ENCODE peak calls at places on chromosomes 11 and 22, in four cellular contexts. One of them, this sample, is unnamed.

GRCh38 chr11:45692808-45693453 is 27.5 kb upstream of the CHST1 start:
- DNase-seq in HepG2: no peak
- DNase-seq in H1: no peak
- DNase-seq in K562: no peak
- DNase-seq in this sample: no peak

GRCh38 chr11:7907121-7907520 is 23.9 kb downstream of the OR10A6 start:
- DNase-seq in K562: no peak
- DNase-seq in HepG2: no peak
- DNase-seq in H1: no peak
- DNase-seq in this sample: no peak

GRCh38 chr11:23569547-23569946 is 709.3 kb upstream of the CCDC179 start:
- DNase-seq in HepG2: no peak
- DNase-seq in H1: no peak
- DNase-seq in K562: no peak
- DNase-seq in this sample: peak; percentile 50

GRCh38 chr11:36385121-36385530 is 89.0 kb downstream of the PRR5L start:
- DNase-seq in H1: no peak
- DNase-seq in HepG2: no peak
- DNase-seq in K562: no peak
- DNase-seq in this sample: no peak

GRCh38 chr11:68380786-68381622 is 68.6 kb downstream of the LRP5 start:
- DNase-seq in H1: no peak
- DNase-seq in HepG2: no peak
- DNase-seq in K562: no peak
- DNase-seq in this sample: peak; percentile 55

GRCh38 chr22:22030493-22031182 is 48.1 kb upstream of the TOP3B start:
- DNase-seq in K562: peak; percentile 90
- DNase-seq in H1: no peak
- DNase-seq in HepG2: peak; percentile 13
- DNase-seq in this sample: peak; percentile 9

GRCh38 chr11:111718436-111719325 is 47.5 kb downstream of the PPP2R1B start:
- DNase-seq in HepG2: peak; percentile 30
- DNase-seq in H1: no peak
- DNase-seq in K562: no peak
- DNase-seq in this sample: peak; percentile 87

GRCh38 chr11:84498016-84498415 is 1129.1 kb downstream of the DLG2 start:
- DNase-seq in H1: no peak
- DNase-seq in K562: no peak
- DNase-seq in HepG2: no peak
- DNase-seq in this sample: no peak

GRCh38 chr11:46894506-46894905 is 23.8 kb downstream of the LRP4 start:
- DNase-seq in H1: no peak
- DNase-seq in HepG2: no peak
- DNase-seq in K562: no peak
- DNase-seq in this sample: no peak

GRCh38 chr11:130389315-130389935 is 39.0 kb downstream of the ADAMTS8 start:
- DNase-seq in HepG2: no peak
- DNase-seq in K562: no peak
- DNase-seq in H1: no peak
- DNase-seq in this sample: no peak

GRCh38 chr11:17541330-17541885 is 2.8 kb downstream of the USH1C start:
- DNase-seq in HepG2: no peak
- DNase-seq in K562: no peak
- DNase-seq in H1: no peak
- DNase-seq in this sample: no peak

GRCh38 chr11:123159146-123159857 is 35.7 kb downstream of the CLMP start:
- DNase-seq in HepG2: no peak
- DNase-seq in K562: no peak
- DNase-seq in H1: no peak
- DNase-seq in this sample: no peak
- TF ChIP-seq JUN in HepG2: no peak
- TF ChIP-seq JUN in K562: no peak
- TF ChIP-seq JUN in H1: no peak
- TF ChIP-seq JUN in this sample: no peak

DNA sequence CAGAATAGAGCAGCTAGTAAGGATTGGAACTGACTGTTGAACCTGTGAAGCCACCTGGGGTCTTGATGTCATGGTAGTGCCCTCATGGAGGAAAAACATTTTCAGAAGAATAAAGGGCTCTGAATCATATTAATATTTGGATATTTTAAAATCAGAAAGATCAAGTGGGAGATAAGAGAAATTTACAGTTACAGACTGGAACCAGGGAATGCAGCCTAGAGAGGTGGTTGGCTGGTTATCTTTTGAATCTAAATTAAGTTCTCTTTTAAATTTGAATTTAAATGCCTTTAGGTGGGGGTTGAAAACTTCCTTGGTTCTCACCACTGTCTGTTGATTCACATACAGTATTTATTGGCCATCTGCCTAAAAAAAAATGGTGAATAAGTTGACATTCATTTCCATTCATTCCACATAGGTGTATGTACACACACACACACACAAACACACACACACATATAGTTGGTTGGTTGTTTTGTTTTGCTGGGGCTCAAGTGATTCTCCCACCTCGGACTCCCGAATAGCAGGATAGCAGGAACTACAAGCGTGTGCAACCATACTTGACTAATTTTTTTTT is 35.7 kb upstream of the PTPRJ start:
- DNase-seq in HepG2: no peak
- DNase-seq in H1: no peak
- DNase-seq in K562: no peak
- DNase-seq in this sample: no peak
- H3K9ac ChIP-seq in HepG2: no peak overlapping the region
- H3K9ac ChIP-seq in H1: no peak overlapping the region
- H3K9ac ChIP-seq in K562: peak overlapping the region; percentile 82
- H3K9ac ChIP-seq in this sample: no peak overlapping the region

GRCh38 chr11:103326070-103326794 is 217.0 kb downstream of the DYNC2H1 start:
- DNase-seq in HepG2: peak; percentile 51
- DNase-seq in K562: peak; percentile 10
- DNase-seq in H1: peak; percentile 41
- DNase-seq in this sample: peak; percentile 77
- TF ChIP-seq CTCF in HepG2: peak; percentile 70
- TF ChIP-seq CTCF in K562: peak; percentile 26
- TF ChIP-seq CTCF in H1: peak; percentile 62
- TF ChIP-seq CTCF in this sample: peak; percentile 74

GRCh38 chr11:78420796-78421209 is 3.2 kb upstream of the GAB2 start:
- DNase-seq in HepG2: no peak
- DNase-seq in H1: no peak
- DNase-seq in K562: no peak
- DNase-seq in this sample: peak; percentile 69
- TF ChIP-seq JUN in HepG2: no peak
- TF ChIP-seq JUN in H1: no peak
- TF ChIP-seq JUN in K562: no peak
- TF ChIP-seq JUN in this sample: no peak

GRCh38 chr22:30357650-30358215 is 926 bp downstream of the CCDC157 start:
- DNase-seq in K562: no peak
- DNase-seq in H1: no peak
- DNase-seq in HepG2: no peak
- DNase-seq in this sample: no peak
- H3K9ac ChIP-seq in K562: peak overlapping the region; percentile 64
- H3K9ac ChIP-seq in H1: no peak overlapping the region
- H3K9ac ChIP-seq in HepG2: no peak overlapping the region
- H3K9ac ChIP-seq in this sample: no peak overlapping the region

GRCh38 chr11:115166826-115167225 is 337.4 kb downstream of the CADM1 start:
- DNase-seq in K562: no peak
- DNase-seq in HepG2: no peak
- DNase-seq in H1: no peak
- DNase-seq in this sample: no peak

GRCh38 chr11:115168686-115169085 is 335.5 kb downstream of the CADM1 start:
- DNase-seq in H1: no peak
- DNase-seq in HepG2: no peak
- DNase-seq in K562: no peak
- DNase-seq in this sample: no peak

GRCh38 chr11:115173136-115173535 is 331.1 kb downstream of the CADM1 start:
- DNase-seq in H1: no peak
- DNase-seq in K562: no peak
- DNase-seq in HepG2: no peak
- DNase-seq in this sample: no peak

GRCh38 chr11:115168229-115168671 is 336.0 kb downstream of the CADM1 start:
- DNase-seq in H1: no peak
- DNase-seq in K562: no peak
- DNase-seq in HepG2: no peak
- DNase-seq in this sample: no peak

DNA sequence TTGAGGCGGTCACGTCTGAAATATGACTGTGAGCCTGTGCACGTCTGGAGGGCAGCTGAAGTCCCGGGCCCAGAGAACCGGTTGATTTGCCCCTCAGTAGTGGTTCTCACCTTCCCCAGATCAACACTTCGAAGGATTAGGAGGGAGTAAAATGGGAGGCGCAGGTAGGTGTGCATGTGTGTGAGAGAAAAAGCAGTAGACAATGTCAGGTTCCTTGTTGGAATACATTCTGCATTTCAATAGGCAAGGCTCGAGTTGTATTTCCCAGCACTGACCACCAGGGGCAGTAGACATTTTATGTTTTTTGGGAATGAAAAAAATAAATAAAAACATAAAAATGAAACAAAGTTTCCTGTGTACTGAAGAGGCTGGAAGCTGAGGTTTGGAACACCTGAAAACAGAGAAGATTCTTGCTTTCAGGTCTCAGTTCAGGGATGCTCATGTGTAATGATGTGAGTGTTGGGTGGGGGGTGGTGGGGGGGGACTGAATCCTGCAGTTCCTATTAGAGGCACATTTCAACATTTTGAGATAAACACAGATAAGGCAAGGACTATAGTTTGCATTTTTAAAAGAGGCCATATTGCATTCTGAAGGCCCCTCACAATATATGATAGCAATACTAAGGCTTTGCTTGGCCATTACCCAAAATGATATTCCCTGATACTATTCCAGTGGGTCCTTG is 333.9 kb downstream of the CADM1 start:
- DNase-seq in H1: no peak
- DNase-seq in HepG2: peak; percentile 18
- DNase-seq in K562: peak; percentile 27
- DNase-seq in this sample: peak; percentile 18
- TF ChIP-seq CTCF in H1: peak; percentile 41
- TF ChIP-seq CTCF in HepG2: peak; percentile 52
- TF ChIP-seq CTCF in K562: peak; percentile 36
- TF ChIP-seq CTCF in this sample: peak; percentile 51

GRCh38 chr22:30038219-30038618 is 42.0 kb upstream of the HORMAD2 start:
- DNase-seq in HepG2: no peak
- DNase-seq in H1: no peak
- DNase-seq in K562: no peak
- DNase-seq in this sample: peak; percentile 68
- TF ChIP-seq JUN in HepG2: no peak
- TF ChIP-seq JUN in H1: no peak
- TF ChIP-seq JUN in K562: no peak
- TF ChIP-seq JUN in this sample: no peak

DNA sequence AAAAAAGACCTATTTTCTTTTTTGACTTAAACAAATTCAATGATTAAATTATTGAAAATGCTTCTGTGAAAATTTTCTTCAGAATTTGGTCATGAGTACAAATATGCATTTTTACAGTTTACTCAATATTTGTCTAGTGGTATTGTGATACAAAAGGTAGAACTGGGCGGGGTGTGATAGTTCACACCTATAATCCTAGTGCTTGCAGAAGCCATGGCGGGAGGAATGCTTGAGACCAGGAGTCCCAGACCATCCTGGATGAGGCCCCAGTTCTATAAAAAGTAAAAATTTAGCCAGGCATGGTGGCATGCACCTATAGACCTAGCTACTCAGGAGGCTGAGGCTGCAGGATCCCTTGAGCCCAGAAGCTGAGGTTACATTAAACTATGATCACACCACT is 90.6 kb downstream of the ARHGAP42 start:
- DNase-seq in H1: no peak
- DNase-seq in K562: no peak
- DNase-seq in HepG2: no peak
- DNase-seq in this sample: no peak
- H3K9ac ChIP-seq in H1: no peak overlapping the region
- H3K9ac ChIP-seq in K562: no peak overlapping the region
- H3K9ac ChIP-seq in HepG2: no peak overlapping the region
- H3K9ac ChIP-seq in this sample: no peak overlapping the region

GRCh38 chr11:13288375-13289029 is 10.9 kb downstream of the BMAL1 start:
- DNase-seq in H1: no peak
- DNase-seq in HepG2: no peak
- DNase-seq in K562: no peak
- DNase-seq in this sample: no peak

GRCh38 chr11:13287026-13287425 is 9.4 kb downstream of the BMAL1 start:
- DNase-seq in K562: no peak
- DNase-seq in HepG2: no peak
- DNase-seq in H1: no peak
- DNase-seq in this sample: no peak

GRCh38 chr11:13290221-13290980 is 12.8 kb downstream of the BMAL1 start:
- DNase-seq in HepG2: no peak
- DNase-seq in K562: no peak
- DNase-seq in H1: no peak
- DNase-seq in this sample: no peak

GRCh38 chr11:13287681-13288080 is 10.1 kb downstream of the BMAL1 start:
- DNase-seq in HepG2: no peak
- DNase-seq in H1: no peak
- DNase-seq in K562: no peak
- DNase-seq in this sample: no peak

GRCh38 chr11:13289081-13289480 is 11.5 kb downstream of the BMAL1 start:
- DNase-seq in H1: no peak
- DNase-seq in HepG2: no peak
- DNase-seq in K562: no peak
- DNase-seq in this sample: no peak
- TF ChIP-seq CTCF in H1: peak; percentile 2
- TF ChIP-seq CTCF in HepG2: no peak
- TF ChIP-seq CTCF in K562: no peak
- TF ChIP-seq CTCF in this sample: no peak

GRCh38 chr11:128719556-128719824 is 25.6 kb downstream of the FLI1 start:
- DNase-seq in H1: no peak
- DNase-seq in HepG2: no peak
- DNase-seq in K562: no peak
- DNase-seq in this sample: no peak

GRCh38 chr11:128717581-128717980 is 23.7 kb downstream of the FLI1 start:
- DNase-seq in H1: no peak
- DNase-seq in K562: no peak
- DNase-seq in HepG2: no peak
- DNase-seq in this sample: no peak

GRCh38 chr11:128718064-128718463 is 24.2 kb downstream of the FLI1 start:
- DNase-seq in HepG2: no peak
- DNase-seq in H1: no peak
- DNase-seq in K562: no peak
- DNase-seq in this sample: no peak

GRCh38 chr11:128716661-128717210 is 22.9 kb downstream of the FLI1 start:
- DNase-seq in H1: no peak
- DNase-seq in K562: no peak
- DNase-seq in HepG2: no peak
- DNase-seq in this sample: peak; percentile 60

DNA sequence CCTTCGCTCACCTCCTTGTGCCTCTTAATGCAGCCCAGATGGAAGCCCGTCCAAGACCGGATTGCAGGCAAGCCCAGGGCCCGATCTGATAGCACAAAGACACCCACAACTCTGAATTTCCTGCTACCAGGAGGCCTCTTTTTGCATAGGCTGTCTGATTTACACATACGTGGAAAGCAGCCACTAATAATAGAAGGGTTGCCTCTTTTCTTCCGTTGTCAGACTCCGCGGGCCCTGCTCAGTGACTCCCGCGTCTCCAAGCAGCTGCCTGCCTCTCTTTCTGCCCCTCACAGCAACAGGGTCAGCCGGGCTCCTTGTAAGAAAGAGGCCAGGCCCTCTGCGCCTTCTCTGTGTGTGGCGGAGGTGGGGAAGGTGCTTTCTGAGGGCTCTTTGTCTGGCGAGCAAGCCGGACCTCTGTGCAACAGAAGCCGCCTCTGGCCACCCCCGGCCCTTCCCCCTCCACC is 26.7 kb downstream of the FLI1 start:
- DNase-seq in H1: no peak
- DNase-seq in K562: no peak
- DNase-seq in HepG2: no peak
- DNase-seq in this sample: peak; percentile 58
- TF ChIP-seq JUN in H1: no peak
- TF ChIP-seq JUN in K562: no peak
- TF ChIP-seq JUN in HepG2: no peak
- TF ChIP-seq JUN in this sample: no peak

This sample was measured in endothelial cell of umbilical vein.